ENCODE peak calls at places on chromosomes 16 and 17, in seven cellular contexts. G is HepG2, L is fibroblast of lung, F is MM.1S, W is H9, H is GM23248, Y is mammary epithelial cell. D is an unnamed sample.
A peak's percentile ranks its signal among the peaks of the same experiment; 100 is the strongest.

GRCh38 chr17:35773129-35773528 is 12.4 kb downstream of the C17orf50 start:
- DNase-seq in Y (no peak), F (no peak), W (no peak), H (no peak), L (no peak), G (no peak), D (no peak)

GRCh38 chr16:70804153-70804728 is 3.3 kb upstream of the VAC14 start:
- DNase-seq in F (no peak), H (peak; percentile 78), L (peak; percentile 92), W (no peak), G (no peak), Y (peak; percentile 91), D (peak; percentile 92)

GRCh38 chr16:22291860-22292692 is 5.1 kb upstream of the POLR3E start:
- DNase-seq in F (no peak), Y (no peak), W (no peak), H (peak; percentile 32), G (no peak), L (no peak), D (no peak)

GRCh38 chr16:71626018-71626857 is at the start of gene MARVELD3:
- DNase-seq in L (no peak), H (peak; percentile 14), F (peak; percentile 78), W (peak; percentile 94), Y (peak; percentile 71), G (peak; percentile 46), D (no peak)

GRCh38 chr17:44059101-44059892 is 7.2 kb downstream of the LSM12 start:
- DNase-seq in L (no peak), F (no peak), H (no peak), G (no peak), Y (no peak), W (peak; percentile 7), D (no peak)

GRCh38 chr16:66580605-66581209 is 1.4 kb downstream of the CMTM2 start:
- DNase-seq in W (no peak), H (peak; percentile 82), F (no peak), Y (peak; percentile 64), G (peak; percentile 16), L (peak; percentile 88), D (peak; percentile 83)

GRCh38 chr16:67666032-67666537 is 465 bp downstream of the ENKD1 start:
- DNase-seq in G (peak; percentile 54), H (peak; percentile 68), F (no peak), Y (no peak), W (peak; percentile 59), L (no peak), D (no peak)

GRCh38 chr17:78898075-78898836 is 4.7 kb downstream of the CEP295NL start:
- DNase-seq in F (no peak), L (no peak), H (peak; percentile 43), G (no peak), Y (no peak), W (no peak), D (no peak)

GRCh38 chr17:48472485-48473281 is 42.7 kb upstream of the SKAP1 start:
- DNase-seq in Y (peak; percentile 67), H (peak; percentile 83), G (no peak), L (peak; percentile 93), F (peak; percentile 73), W (peak; percentile 55), D (peak; percentile 92)

GRCh38 chr17:38872671-38873385 is 3.0 kb downstream of the LASP1 start:
- DNase-seq in H (peak; percentile 34), L (no peak), W (no peak), G (peak; percentile 92), Y (no peak), F (no peak), D (no peak)

GRCh38 chr16:74169687-74170522 is 126.7 kb upstream of the PSMD7 start:
- DNase-seq in Y (no peak), L (no peak), G (no peak), F (no peak), W (no peak), H (peak; percentile 14), D (no peak)

GRCh38 chr17:67323445-67323844 is 42.9 kb downstream of the PSMD12 start:
- DNase-seq in W (peak; percentile 16), H (no peak), G (no peak), F (no peak), Y (no peak), L (no peak), D (no peak)

GRCh38 chr16:51636913-51637743 is 486.1 kb upstream of the SALL1 start:
- DNase-seq in H (peak; percentile 85), F (no peak), W (peak; percentile 90), Y (peak; percentile 89), G (no peak), L (no peak), D (no peak)

GRCh38 chr16:48492131-48492530 is 106.9 kb upstream of the SIAH1 start:
- DNase-seq in Y (peak; percentile 19), L (no peak), H (peak; percentile 24), W (no peak), G (no peak), F (no peak), D (no peak)

GRCh38 chr16:86789621-86790051 is 211.3 kb downstream of the FOXL1 start:
- DNase-seq in F (no peak), L (peak; percentile 38), W (no peak), G (no peak), H (peak; percentile 45), Y (no peak), D (no peak)

GRCh38 chr16:67987460-67988160 is 7.3 kb upstream of the DPEP3 start:
- DNase-seq in F (no peak), W (no peak), L (peak; percentile 31), H (no peak), Y (peak; percentile 55), G (peak; percentile 57), D (no peak)

GRCh38 chr17:69535022-69535570 is 120.6 kb downstream of the MAP2K6 start:
- DNase-seq in W (no peak), L (no peak), H (no peak), F (no peak), G (no peak), Y (no peak), D (no peak)

GRCh38 chr17:69539274-69539673 is 124.8 kb downstream of the MAP2K6 start:
- DNase-seq in G (no peak), H (no peak), Y (no peak), L (no peak), W (no peak), F (no peak), D (no peak)

GRCh38 chr17:69539781-69540319 is 125.4 kb downstream of the MAP2K6 start:
- DNase-seq in W (no peak), F (no peak), H (peak; percentile 42), L (peak; percentile 95), G (no peak), Y (peak; percentile 68), D (peak; percentile 94)

GRCh38 chr17:69540356-69540755 is 125.9 kb downstream of the MAP2K6 start:
- DNase-seq in G (no peak), Y (no peak), H (no peak), L (no peak), W (no peak), F (no peak), D (no peak)

GRCh38 chr17:69538795-69539194 is 124.3 kb downstream of the MAP2K6 start:
- DNase-seq in F (no peak), W (no peak), G (no peak), L (no peak), H (no peak), Y (no peak), D (no peak)
- H3K9ac ChIP-seq in F (no peak overlapping the region), W (no peak overlapping the region), G (no peak overlapping the region), L (no peak overlapping the region), H (no peak overlapping the region), Y (no peak overlapping the region), D (no peak overlapping the region)

GRCh38 chr16:23367988-23368387 is 65.9 kb downstream of the SCNN1B start:
- DNase-seq in F (no peak), H (no peak), L (no peak), G (no peak), W (no peak), Y (no peak), D (no peak)

GRCh38 chr16:23367564-23367963 is 65.5 kb downstream of the SCNN1B start:
- DNase-seq in Y (no peak), F (no peak), W (no peak), G (no peak), H (no peak), L (no peak), D (no peak)

GRCh38 chr16:23362460-23363317 is 60.6 kb downstream of the SCNN1B start:
- DNase-seq in Y (peak; percentile 48), F (no peak), H (no peak), L (no peak), G (no peak), W (no peak), D (no peak)

GRCh38 chr16:23368469-23368868 is 66.4 kb downstream of the SCNN1B start:
- DNase-seq in G (no peak), H (peak; percentile 17), W (no peak), L (peak; percentile 7), Y (peak; percentile 73), F (no peak), D (peak; percentile 9)

DNA sequence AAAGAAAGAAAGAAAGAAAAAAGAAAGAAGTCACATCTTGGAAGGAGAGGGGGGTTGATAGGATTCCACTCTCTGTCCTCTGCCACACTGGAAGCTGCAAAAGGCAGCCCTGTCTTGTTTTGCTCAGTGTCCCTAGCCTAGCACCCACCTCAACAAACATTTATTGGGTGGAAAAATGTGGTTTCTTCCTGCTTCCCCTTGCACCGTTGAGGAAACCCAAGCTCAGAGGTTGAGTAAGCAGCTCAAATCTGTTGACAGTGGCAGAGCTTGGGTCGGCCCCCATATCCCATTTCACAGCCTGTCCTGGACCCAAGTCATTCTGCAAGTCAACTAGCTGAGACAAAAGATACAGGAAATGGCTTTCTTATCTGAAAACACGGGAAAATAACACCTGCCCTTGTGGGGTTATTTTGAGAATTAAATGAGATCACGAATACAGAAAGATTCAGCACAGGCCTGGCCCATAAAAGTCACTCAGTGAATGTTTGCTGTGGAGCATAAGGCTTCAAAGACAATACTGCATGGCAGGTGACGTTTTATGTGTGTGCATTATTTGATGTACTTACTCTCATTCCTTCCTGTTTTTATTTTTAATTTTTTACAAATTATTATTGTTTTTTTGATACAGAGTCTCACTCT is 63.6 kb downstream of the SCNN1B start:
- DNase-seq in Y (no peak), G (no peak), H (no peak), W (no peak), F (peak; percentile 92), L (no peak), D (no peak)
- H2AFZ ChIP-seq in Y (no peak overlapping the region), G (no peak overlapping the region), H (no peak overlapping the region), W (no peak overlapping the region), F (no peak overlapping the region), L (no peak overlapping the region), D (no peak overlapping the region)

DNA sequence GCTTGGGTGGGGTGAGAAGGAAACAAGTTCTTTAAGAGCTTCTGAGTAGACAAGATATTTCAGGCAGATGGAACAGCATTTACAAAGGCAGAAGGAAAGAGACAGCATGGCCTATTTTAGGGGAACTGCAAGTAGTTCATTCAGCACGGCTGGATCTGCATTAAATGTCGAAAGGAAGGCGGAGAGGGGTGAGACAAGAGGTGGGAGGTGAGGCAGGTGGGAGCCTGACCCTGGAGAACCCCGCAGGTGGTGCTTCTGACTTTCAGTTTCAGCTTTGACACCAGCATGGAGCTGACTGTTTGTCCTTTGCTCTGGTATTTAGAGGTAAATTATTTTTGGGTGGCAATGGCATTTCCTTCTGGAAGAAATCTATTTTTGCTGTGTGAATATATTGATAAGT is 194.8 kb downstream of the HS3ST4 start:
- DNase-seq in W (no peak), G (no peak), Y (no peak), F (peak; percentile 90), L (no peak), H (no peak), D (no peak)
- H3K9ac ChIP-seq in W (no peak overlapping the region), G (no peak overlapping the region), Y (no peak overlapping the region), F (peak overlapping the region; percentile 18), L (no peak overlapping the region), H (no peak overlapping the region), D (no peak overlapping the region)

DNA sequence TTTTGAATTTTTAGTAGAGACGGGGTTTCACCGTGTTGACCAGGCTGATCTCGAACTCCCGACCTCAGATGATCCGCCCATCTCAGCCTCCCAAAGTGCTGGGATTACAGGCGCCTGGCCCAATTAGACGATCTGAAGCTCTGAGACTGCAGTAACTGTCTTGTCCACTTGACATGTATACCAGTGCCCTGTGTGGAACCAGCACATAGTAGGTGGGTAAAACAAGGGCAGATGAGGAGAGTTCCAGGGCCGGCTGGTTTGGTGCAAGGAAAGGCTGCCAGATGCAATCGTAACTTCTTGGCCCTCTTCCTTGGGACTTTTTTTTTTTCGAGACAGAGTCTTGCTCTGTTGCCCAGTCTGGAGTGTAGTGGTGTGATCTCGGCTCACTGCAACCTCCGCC is 3.1 kb downstream of the C17orf113 start:
- DNase-seq in L (no peak), F (no peak), H (no peak), G (no peak), W (no peak), Y (no peak), D (no peak)
- H2AFZ ChIP-seq in L (no peak overlapping the region), F (no peak overlapping the region), H (no peak overlapping the region), G (no peak overlapping the region), W (no peak overlapping the region), Y (no peak overlapping the region), D (no peak overlapping the region)

D was measured in astrocyte.